ENCODE peak calls at places on chromosomes 3 and 15, in eight cellular contexts. D is WTC11, W is mesothelial cell of epicardium, U is sigmoid colon, X is suprapubic skin, Z is AG09309, L is fibroblast of lung, I is GM23338. A is an unnamed sample.

GRCh38 chr3:160665784-160666526 is 11.0 kb upstream of the ARL14 start:
- DNase-seq in L (peak), Z (peak), I (no peak), X (no peak), D (no peak), U (no peak), W (no peak), A (no peak)

GRCh38 chr3:175258763-175259162 is 399.6 kb downstream of the NAALADL2 start:
- DNase-seq in L (peak), I (no peak), W (no peak), U (no peak), Z (no peak), X (no peak), D (no peak), A (no peak)

GRCh38 chr3:98596902-98597500 is 3.6 kb upstream of the CPOX start:
- DNase-seq in I (peak), D (no peak), L (peak), Z (no peak), U (no peak), W (no peak), X (no peak), A (no peak)

GRCh38 chr3:42612147-42612680 is 11.7 kb downstream of the NKTR start:
- DNase-seq in W (no peak), X (no peak), U (no peak), L (no peak), D (no peak), I (no peak), Z (no peak), A (no peak)

GRCh38 chr3:195118671-195119070 is 152.3 kb downstream of the XXYLT1 start:
- DNase-seq in D (no peak), X (no peak), I (no peak), Z (no peak), U (no peak), L (no peak), W (no peak), A (no peak)

GRCh38 chr3:142987080-142987700 is 14.2 kb upstream of the U2SURP start:
- DNase-seq in Z (no peak), X (no peak), W (no peak), U (no peak), L (peak), D (no peak), I (peak), A (no peak)

GRCh38 chr15:82100116-82100795 is 54.4 kb upstream of the MEX3B start:
- DNase-seq in U (no peak), I (peak), Z (no peak), W (no peak), L (peak), X (no peak), D (no peak), A (no peak)

GRCh38 chr3:60274646-60275045 is 976.6 kb downstream of the FHIT start:
- DNase-seq in L (no peak), Z (no peak), I (no peak), X (no peak), W (no peak), D (no peak), U (no peak), A (no peak)

GRCh38 chr15:99361541-99362185 is 110.4 kb downstream of the LRRC28 start:
- DNase-seq in D (no peak), Z (no peak), U (no peak), L (peak), W (no peak), I (peak), X (no peak), A (no peak)

GRCh38 chr3:62755285-62755684 is 119.9 kb downstream of the CADPS start:
- DNase-seq in W (no peak), L (no peak), I (no peak), Z (no peak), X (no peak), U (no peak), D (no peak), A (no peak)

GRCh38 chr3:54822206-54822605 is 105.7 kb downstream of the LRTM1 start:
- DNase-seq in Z (peak), D (no peak), L (peak), U (no peak), W (no peak), I (no peak), X (no peak), A (no peak)

DNA sequence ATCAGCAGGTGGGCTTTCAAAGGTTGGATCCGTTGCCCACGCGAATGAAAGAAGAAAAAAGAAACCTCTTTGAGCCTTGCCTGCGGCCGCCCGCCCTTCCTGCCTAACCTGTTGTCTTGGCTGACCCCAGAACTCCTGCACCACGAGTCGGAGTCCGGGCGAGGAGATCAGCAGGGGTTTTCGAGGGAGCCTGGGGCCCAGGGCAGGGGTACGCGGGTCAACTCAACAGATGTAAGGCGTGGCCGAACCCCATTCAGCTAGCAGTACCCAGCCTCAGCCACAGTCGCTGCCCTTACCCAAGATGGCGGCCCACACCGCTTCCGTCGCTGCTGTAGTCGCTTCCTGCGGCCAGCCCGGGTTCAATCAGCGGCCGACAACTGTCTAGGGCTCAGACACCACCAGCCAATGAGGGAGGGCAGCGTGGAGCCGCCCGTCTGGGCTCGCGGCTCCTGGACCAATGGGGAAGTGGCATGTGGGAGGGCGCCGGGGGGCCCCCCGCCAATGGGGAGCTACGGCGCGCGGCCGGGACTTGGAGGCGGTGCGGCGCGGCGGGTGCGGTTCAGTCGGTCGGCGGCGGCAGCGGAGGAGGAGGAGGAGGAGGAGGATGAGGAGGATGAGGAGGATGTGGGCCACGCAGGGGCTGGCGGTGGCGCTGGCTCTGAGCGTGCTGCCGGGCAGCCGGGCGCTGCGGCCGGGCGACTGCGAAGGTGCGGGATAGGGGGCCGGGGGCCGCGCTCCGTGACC is at the start of gene MANF:
- DNase-seq in D (peak), W (peak), I (peak), X (peak), U (peak), L (peak), Z (peak), A (peak)
- TF ChIP-seq CTCF in D (no peak), W (no peak), I (no peak), X (no peak), U (no peak), L (no peak), Z (no peak), A (peak)

DNA sequence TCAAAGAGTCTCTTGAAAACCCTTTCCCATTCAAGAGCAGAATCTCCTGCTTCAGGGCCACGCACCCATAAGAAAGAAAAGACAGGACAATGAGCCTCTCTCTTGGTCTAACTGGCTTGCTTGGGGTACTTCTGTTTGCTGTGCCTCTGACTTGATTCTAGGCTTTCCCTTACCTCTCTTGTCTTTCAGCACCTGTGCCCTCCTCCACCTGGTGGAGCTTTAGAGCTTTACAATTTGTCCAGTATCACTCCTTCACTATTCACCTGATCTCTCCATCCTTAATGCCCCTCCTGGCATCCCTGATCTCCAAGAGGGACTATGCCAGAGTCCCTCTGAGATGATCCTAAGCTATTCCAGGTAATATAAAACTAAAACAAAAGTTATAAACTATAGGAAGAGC is 252.6 kb downstream of the NTRK3 start:
- DNase-seq in I (peak), Z (no peak), W (no peak), D (no peak), L (no peak), X (no peak), U (no peak), A (no peak)
- TF ChIP-seq CTCF in I (peak), Z (no peak), W (no peak), D (peak), L (no peak), X (no peak), U (no peak), A (no peak)

GRCh38 chr15:34370643-34371042 is 3.6 kb upstream of the LPCAT4 start:
- DNase-seq in X (no peak), W (no peak), L (no peak), I (no peak), Z (no peak), U (no peak), D (no peak), A (no peak)
- TF ChIP-seq CTCF in X (no peak), W (no peak), L (no peak), I (no peak), Z (no peak), U (no peak), D (no peak), A (no peak)

GRCh38 chr3:2714856-2715255 is 395.3 kb downstream of the IL5RA start:
- DNase-seq in D (no peak), W (no peak), L (no peak), U (no peak), Z (no peak), I (no peak), X (no peak), A (no peak)
- TF ChIP-seq CTCF in D (no peak), W (no peak), L (no peak), U (no peak), Z (no peak), I (no peak), X (no peak), A (no peak)

DNA sequence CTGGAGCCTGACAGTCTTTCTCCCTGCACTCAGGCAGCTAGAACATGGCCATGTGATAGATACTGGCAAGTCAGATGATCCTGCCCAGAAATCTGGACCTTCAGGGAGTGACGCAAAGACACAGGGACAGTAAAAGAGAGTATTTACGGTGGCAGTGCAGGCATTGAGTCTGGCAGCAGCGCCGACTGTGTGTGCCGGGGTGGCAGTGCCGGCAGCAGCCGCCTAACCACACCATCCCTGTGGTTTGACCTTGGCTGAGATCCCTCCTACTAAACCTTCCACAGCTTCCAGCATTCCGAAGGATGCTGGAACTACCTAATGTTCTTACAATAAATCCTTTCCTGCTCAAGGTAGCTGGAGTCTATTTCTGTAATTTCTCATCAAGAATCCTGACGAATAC is 4.6 kb upstream of the TSPAN3 start:
- DNase-seq in U (no peak), I (no peak), W (no peak), Z (no peak), X (no peak), L (no peak), D (no peak), A (no peak)
- TF ChIP-seq CTCF in U (no peak), I (no peak), W (no peak), Z (peak), X (no peak), L (no peak), D (no peak), A (no peak)

GRCh38 chr3:21174461-21174860 is 576.5 kb downstream of the ZNF385D start:
- DNase-seq in Z (peak), X (no peak), D (no peak), I (no peak), W (no peak), U (no peak), L (peak), A (no peak)

GRCh38 chr3:21169858-21170257 is 581.2 kb downstream of the ZNF385D start:
- DNase-seq in W (no peak), D (no peak), Z (no peak), I (no peak), L (no peak), U (no peak), X (no peak), A (no peak)

GRCh38 chr3:21170964-21171363 is 580.0 kb downstream of the ZNF385D start:
- DNase-seq in Z (no peak), X (no peak), U (no peak), L (peak), I (peak), W (no peak), D (no peak), A (no peak)
- TF ChIP-seq CTCF in Z (peak), X (no peak), U (no peak), L (peak), I (peak), W (peak), D (peak), A (peak)

GRCh38 chr15:25134546-25134945 is 179.8 kb downstream of the SNRPN start:
- DNase-seq in D (no peak), Z (no peak), U (no peak), X (no peak), W (no peak), I (peak), L (peak), A (no peak)
- TF ChIP-seq CTCF in D (no peak), Z (peak), U (no peak), X (no peak), W (peak), I (peak), L (no peak), A (peak)

DNA sequence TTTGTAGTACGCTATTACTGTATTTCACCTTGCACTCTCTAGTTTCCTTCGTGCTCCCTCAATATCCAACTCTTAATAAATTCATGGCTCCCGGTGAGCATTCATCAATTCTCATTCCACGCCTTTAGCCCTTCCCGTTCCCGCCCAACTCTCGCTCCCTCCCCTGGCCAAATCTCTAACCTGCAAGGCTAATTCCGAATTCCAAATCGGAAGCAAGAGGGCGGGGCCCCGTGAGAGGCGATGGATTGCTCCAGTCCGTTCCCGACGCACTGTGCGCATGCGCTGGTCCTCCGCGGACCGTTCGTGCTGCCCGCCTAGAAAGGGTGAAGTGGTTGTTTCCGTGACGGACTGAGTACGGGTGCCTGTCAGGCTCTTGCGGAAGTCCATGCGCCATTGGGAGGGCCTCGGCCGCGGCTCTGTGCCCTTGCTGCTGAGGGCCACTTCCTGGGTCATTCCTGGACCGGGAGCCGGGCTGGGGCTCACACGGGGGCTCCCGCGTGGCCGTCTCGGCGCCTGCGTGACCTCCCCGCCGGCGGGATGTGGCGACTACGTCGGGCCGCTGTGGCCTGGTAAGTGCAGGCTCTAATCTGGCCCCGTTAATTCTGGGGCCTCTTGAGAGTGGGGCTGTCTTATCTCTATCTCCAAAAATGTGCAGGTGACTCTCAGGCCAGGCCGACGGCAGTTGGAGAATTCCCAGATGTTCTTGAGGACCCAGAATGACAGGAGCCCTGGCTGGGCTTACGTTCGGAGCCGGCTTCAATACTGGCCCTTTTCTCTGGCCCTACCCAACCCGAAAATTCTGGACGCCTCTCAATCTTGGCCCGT is at the start of gene OPA1:
- DNase-seq in D (peak), Z (peak), X (peak), L (peak), W (peak), I (peak), U (peak), A (peak)
- TF ChIP-seq CTCF in D (no peak), Z (peak), X (peak), L (peak), W (no peak), I (peak), U (peak), A (peak)

GRCh38 chr3:183591881-183592521 is 36.5 kb upstream of the KLHL6 start:
- DNase-seq in X (no peak), Z (no peak), L (peak), U (no peak), I (peak), D (no peak), W (no peak), A (no peak)
- TF ChIP-seq CTCF in X (no peak), Z (peak), L (peak), U (no peak), I (peak), D (no peak), W (no peak), A (peak)

GRCh38 chr3:22907796-22908195 is 295.3 kb upstream of the UBE2E2 start:
- DNase-seq in Z (no peak), L (no peak), X (no peak), U (no peak), I (no peak), W (no peak), D (no peak), A (no peak)

DNA sequence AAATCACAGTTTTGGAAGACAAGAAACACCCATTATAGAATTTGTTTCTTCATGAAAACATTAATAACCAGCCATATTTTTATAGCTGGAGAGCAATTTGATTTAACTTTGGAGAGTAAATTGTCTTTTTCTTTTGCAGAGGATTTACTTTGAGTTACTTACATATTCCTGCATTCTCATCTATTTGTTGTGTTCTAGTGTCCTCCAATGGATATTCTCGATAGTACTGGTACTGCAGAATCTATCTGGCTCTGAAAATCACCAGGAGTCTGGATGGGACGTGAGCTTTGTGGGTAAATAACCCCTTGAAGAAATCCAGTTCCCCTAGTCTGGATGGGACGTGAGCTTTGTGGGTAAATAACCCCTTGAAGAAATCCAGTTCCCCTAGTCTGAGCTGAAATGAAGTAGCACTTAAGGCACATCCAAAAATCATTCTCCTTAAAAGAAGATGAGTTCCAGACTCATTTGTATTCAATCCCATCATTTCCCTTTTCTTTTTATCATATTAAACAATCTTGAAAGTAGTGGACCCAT is 294.1 kb upstream of the UBE2E2 start:
- DNase-seq in D (no peak), I (peak), X (no peak), W (no peak), L (no peak), U (no peak), Z (no peak), A (no peak)
- TF ChIP-seq CTCF in D (no peak), I (peak), X (no peak), W (no peak), L (no peak), U (peak), Z (no peak), A (peak)